ENCODE peak calls at places on chromosomes 11 and 22, in six cellular contexts. R, Q, O, L, H and K are unnamed samples.

GRCh38 chr22:23070418-23071162 is at the start of gene GNAZ:
- DNase-seq in H (no peak), L (peak), Q (no peak), R (no peak), O (no peak), K (peak)

GRCh38 chr11:9396752-9397151 is 12.3 kb downstream of the IPO7 start:
- DNase-seq in L (peak), O (no peak), Q (no peak), R (no peak), H (no peak), K (no peak)

GRCh38 chr11:119056397-119056999 is 507 bp downstream of the HYOU1 start:
- DNase-seq in L (peak), Q (peak), H (peak), R (no peak), O (peak), K (peak)

GRCh38 chr11:70251583-70252285 is 18.8 kb upstream of the PPFIA1 start:
- DNase-seq in H (no peak), Q (no peak), L (no peak), O (no peak), R (no peak), K (no peak)

GRCh38 chr22:48804811-48805301 is 1022.8 kb downstream of the BRD1 start:
- DNase-seq in H (no peak), O (no peak), L (no peak), Q (no peak), R (no peak), K (no peak)

GRCh38 chr22:37514526-37515051 is 4.6 kb downstream of the CARD10 start:
- DNase-seq in R (no peak), L (no peak), O (no peak), H (no peak), Q (no peak), K (no peak)

GRCh38 chr11:19365743-19366410 is 125.1 kb upstream of the E2F8 start:
- DNase-seq in R (no peak), H (no peak), O (peak), L (no peak), Q (no peak), K (no peak)

GRCh38 chr11:58429273-58429672 is 1.4 kb upstream of the OR5B2 start:
- DNase-seq in O (no peak), R (no peak), H (no peak), L (no peak), Q (no peak), K (no peak)

GRCh38 chr22:39094717-39095389 is 2.2 kb upstream of the APOBEC3H start:
- DNase-seq in R (no peak), H (no peak), L (no peak), Q (peak), O (no peak), K (no peak)